ENCODE peak calls at places on chromosomes 4 and X, in nine cellular contexts. M, W, F, O, S, A, I, E and C are unnamed samples.

GRCh38 chrX:108359811-108360602 is 78.2 kb downstream of the COL4A6 start:
- DNase-seq in E (no peak), O (no peak), S (no peak), M (no peak), A (no peak), F (no peak), W (no peak), I (no peak), C (no peak)

GRCh38 chr4:17613761-17614415 is 553 bp upstream of the MED28 start:
- DNase-seq in W (peak), A (peak), S (peak), M (no peak), F (no peak), E (no peak), I (no peak), O (no peak), C (peak)

GRCh38 chrX:120428309-120428708 is 40.8 kb downstream of the LAMP2 start:
- DNase-seq in E (no peak), O (no peak), W (no peak), I (no peak), M (no peak), A (no peak), S (no peak), F (no peak), C (no peak)

GRCh38 chr4:48490680-48491513 is 845 bp downstream of the ZAR1 start:
- DNase-seq in A (no peak), S (peak), F (no peak), W (no peak), E (peak), O (no peak), M (no peak), I (no peak), C (no peak)

GRCh38 chrX:100812216-100813158 is 7.7 kb upstream of the CSTF2 start:
- DNase-seq in A (no peak), O (no peak), I (no peak), S (no peak), M (no peak), E (peak), F (no peak), W (no peak), C (no peak)

GRCh38 chr4:77193511-77194236 is 36.7 kb downstream of the CCNG2 start:
- DNase-seq in E (peak), M (no peak), F (peak), S (no peak), I (peak), W (no peak), A (peak), O (no peak), C (no peak)

GRCh38 chr4:174244441-174244840 is 39.0 kb downstream of the FBXO8 start:
- DNase-seq in O (no peak), F (no peak), E (no peak), W (no peak), I (no peak), S (peak), M (no peak), A (no peak), C (no peak)

GRCh38 chr4:22410645-22411247 is 105.1 kb downstream of the ADGRA3 start:
- DNase-seq in E (no peak), W (peak), O (no peak), F (no peak), S (peak), M (no peak), A (no peak), I (no peak), C (no peak)

GRCh38 chr4:21845663-21846062 is 102.9 kb downstream of the KCNIP4 start:
- DNase-seq in I (no peak), S (peak), W (no peak), O (no peak), E (no peak), M (no peak), A (no peak), F (no peak), C (no peak)

GRCh38 chr4:107863850-107864371 is 39.2 kb downstream of the SGMS2 start:
- DNase-seq in W (no peak), A (no peak), M (no peak), I (no peak), S (no peak), E (no peak), F (no peak), O (peak), C (no peak)

GRCh38 chr4:173076903-173077629 is 91.5 kb upstream of the GALNT7 start:
- DNase-seq in E (no peak), W (no peak), S (no peak), A (no peak), M (no peak), I (no peak), F (no peak), O (no peak), C (no peak)

GRCh38 chrX:39966186-39966585 is 131.6 kb downstream of the BCOR start:
- DNase-seq in I (no peak), E (no peak), S (no peak), M (no peak), O (no peak), F (no peak), W (peak), A (no peak), C (no peak)

GRCh38 chr4:8451440-8452182 is 11.0 kb downstream of the TRMT44 start:
- DNase-seq in S (no peak), M (no peak), A (no peak), O (no peak), F (no peak), E (no peak), W (no peak), I (no peak), C (no peak)

GRCh38 chr4:119240568-119240967 is 28.1 kb downstream of the USP53 start:
- DNase-seq in M (no peak), F (no peak), W (no peak), E (no peak), O (no peak), I (no peak), A (no peak), S (no peak), C (no peak)

GRCh38 chr4:5638316-5638715 is 70.0 kb downstream of the EVC2 start:
- DNase-seq in O (no peak), A (no peak), I (no peak), E (no peak), W (no peak), S (peak), F (no peak), M (no peak), C (no peak)

GRCh38 chr4:155676430-155676825 is 9.8 kb downstream of the GUCY1A1 start:
- DNase-seq in F (no peak), M (no peak), I (no peak), W (no peak), S (no peak), E (no peak), O (no peak), A (no peak), C (no peak)

GRCh38 chr4:83516042-83516772 is 19.7 kb upstream of the GPAT3 start:
- DNase-seq in I (no peak), F (no peak), E (no peak), A (no peak), S (peak), O (no peak), W (no peak), M (no peak), C (no peak)

GRCh38 chr4:15544196-15544730 is 74.6 kb downstream of the CC2D2A start:
- DNase-seq in O (no peak), F (no peak), W (no peak), I (no peak), A (no peak), E (no peak), S (no peak), M (no peak), C (no peak)

GRCh38 chr4:105895324-105895608 is at the start of gene NPNT:
- DNase-seq in M (no peak), W (no peak), E (peak), O (peak), F (no peak), A (no peak), S (no peak), I (no peak), C (peak)

GRCh38 chr4:183106839-183107238 is 7.8 kb downstream of the WWC2 start:
- DNase-seq in A (no peak), S (no peak), M (no peak), O (no peak), W (no peak), I (no peak), F (no peak), E (no peak), C (no peak)

GRCh38 chrX:150087612-150088011 is 149.3 kb upstream of the EOLA2 start:
- DNase-seq in F (no peak), W (no peak), O (no peak), A (no peak), I (no peak), S (no peak), E (no peak), M (no peak), C (no peak)

GRCh38 chr4:107470173-107470572 is 249.9 kb downstream of the PAPSS1 start:
- DNase-seq in E (no peak), A (no peak), O (no peak), F (no peak), W (no peak), I (no peak), M (no peak), S (no peak), C (no peak)

GRCh38 chr4:140089216-140089615 is 64.8 kb downstream of the MAML3 start:
- DNase-seq in M (no peak), A (no peak), I (no peak), S (no peak), F (no peak), O (no peak), W (no peak), E (no peak), C (no peak)

GRCh38 chrX:147376601-147377387 is 534.9 kb upstream of the FMR1 start:
- DNase-seq in E (peak), F (no peak), S (no peak), A (no peak), O (peak), I (no peak), W (peak), M (no peak), C (no peak)